ENCODE peak calls at places on chromosomes 13 and 19, in nine cellular contexts. L is activated CD4-positive, alpha-beta T cell treated with anti-CD3 and anti-CD28 coated beads, Interleukin-2, amount 50 U/mL, for 48 hours; Z is GDM1; S is activated CD8-positive, alpha-beta memory T cell treated with anti-CD3 and anti-CD28 coated beads for 24 hours; C is H54; I is iPS-NIHi11; O is mesenchymal stem cell; D is globus pallidus; U is HEK293T. A is an unnamed sample.

GRCh38 chr13:94559201-94559795 is 36.7 kb downstream of the TGDS start:
- DNase-seq in L (no peak), Z (no peak), S (no peak), C (no peak), I (no peak), O (no peak), D (no peak), U (no peak), A (no peak)

GRCh38 chr19:43446746-43447489 is 18.5 kb downstream of the LYPD3 start:
- DNase-seq in L (peak), Z (peak), S (peak), C (peak), I (peak), O (peak), D (peak), U (peak), A (peak)

GRCh38 chr13:30193279-30194234 is 113.8 kb downstream of the KATNAL1 start:
- DNase-seq in L (no peak), Z (no peak), S (no peak), C (no peak), I (no peak), O (no peak), D (no peak), U (no peak), A (no peak)

GRCh38 chr19:14072535-14073231 is at the start of gene MISP3:
- DNase-seq in L (peak), Z (no peak), S (peak), C (no peak), I (peak), O (peak), D (no peak), U (no peak), A (no peak)

GRCh38 chr19:55487884-55488687 is at the start of gene SSC5D:
- DNase-seq in L (no peak), Z (peak), S (no peak), C (peak), I (peak), O (no peak), D (no peak), U (no peak), A (peak)

GRCh38 chr13:109595466-109595865 is 190.9 kb downstream of the IRS2 start:
- DNase-seq in L (no peak), Z (no peak), S (no peak), C (no peak), I (no peak), O (no peak), D (no peak), U (no peak), A (no peak)

GRCh38 chr13:107835339-107836018 is 379.9 kb downstream of the LIG4 start:
- DNase-seq in L (no peak), Z (no peak), S (no peak), C (peak), I (no peak), O (peak), D (no peak), U (no peak), A (peak)

GRCh38 chr19:11166281-11167142 is 10.9 kb upstream of the SPC24 start:
- DNase-seq in L (no peak), Z (no peak), S (no peak), C (no peak), I (no peak), O (no peak), D (no peak), U (no peak), A (no peak)

GRCh38 chr19:19777692-19778091 is 43.9 kb downstream of the ZNF506 start:
- DNase-seq in L (no peak), Z (no peak), S (no peak), C (no peak), I (no peak), O (no peak), D (no peak), U (no peak), A (no peak)

GRCh38 chr13:73757471-73758233 is 376.6 kb downstream of the KLF12 start:
- DNase-seq in L (no peak), Z (no peak), S (no peak), C (no peak), I (no peak), O (peak), D (no peak), U (no peak), A (no peak)

GRCh38 chr13:38072696-38073095 is 203.1 kb upstream of the TRPC4 start:
- DNase-seq in L (no peak), Z (no peak), S (no peak), C (no peak), I (no peak), O (no peak), D (no peak), U (no peak), A (no peak)

GRCh38 chr13:109785892-109786450 is 412 bp downstream of the IRS2 start:
- DNase-seq in L (no peak), Z (no peak), S (no peak), C (peak), I (peak), O (no peak), D (no peak), U (no peak), A (no peak)

GRCh38 chr19:40314646-40315045 is 29.5 kb upstream of the AKT2 start:
- DNase-seq in L (no peak), Z (no peak), S (no peak), C (no peak), I (no peak), O (no peak), D (no peak), U (no peak), A (no peak)

GRCh38 chr19:17671906-17672305 is 16.2 kb downstream of the UNC13A start:
- DNase-seq in L (peak), Z (no peak), S (no peak), C (no peak), I (peak), O (peak), D (no peak), U (peak), A (peak)

GRCh38 chr13:21557995-21558394 is 46.0 kb downstream of the MICU2 start:
- DNase-seq in L (no peak), Z (no peak), S (no peak), C (no peak), I (peak), O (no peak), D (no peak), U (peak), A (no peak)

GRCh38 chr19:13012690-13013608 is 17.7 kb downstream of the NFIX start:
- DNase-seq in L (peak), Z (no peak), S (peak), C (peak), I (no peak), O (peak), D (peak), U (no peak), A (peak)

GRCh38 chr19:12137541-12137940 is 2.6 kb downstream of the ZNF20 start:
- DNase-seq in L (peak), Z (peak), S (no peak), C (no peak), I (no peak), O (no peak), D (no peak), U (no peak), A (no peak)

GRCh38 chr19:5969476-5969875 is 8.5 kb downstream of the RANBP3 start:
- DNase-seq in L (no peak), Z (no peak), S (no peak), C (no peak), I (no peak), O (no peak), D (no peak), U (no peak), A (no peak)

GRCh38 chr19:17209126-17210036 is 5.8 kb upstream of the USE1 start:
- DNase-seq in L (peak), Z (peak), S (peak), C (peak), I (peak), O (peak), D (no peak), U (peak), A (no peak)

GRCh38 chr19:16371540-16371986 is 46.9 kb downstream of the KLF2 start:
- DNase-seq in L (peak), Z (no peak), S (peak), C (no peak), I (no peak), O (no peak), D (no peak), U (no peak), A (no peak)

GRCh38 chr13:103272770-103273169 is 206.6 kb upstream of the SLC10A2 start:
- DNase-seq in L (no peak), Z (no peak), S (no peak), C (no peak), I (no peak), O (no peak), D (no peak), U (no peak), A (no peak)

GRCh38 chr19:4660181-4660791 is 9.9 kb downstream of the MYDGF start:
- DNase-seq in L (no peak), Z (no peak), S (no peak), C (no peak), I (peak), O (peak), D (no peak), U (peak), A (peak)

GRCh38 chr13:24627090-24627714 is 53.0 kb upstream of the ATP12A start:
- DNase-seq in L (no peak), Z (no peak), S (no peak), C (no peak), I (peak), O (no peak), D (no peak), U (peak), A (no peak)

GRCh38 chr19:18173572-18174294 is at the start of gene IFI30:
- DNase-seq in L (peak), Z (peak), S (peak), C (peak), I (peak), O (peak), D (no peak), U (peak), A (peak)

GRCh38 chr13:38636756-38637155 is 50.1 kb upstream of the FREM2 start:
- DNase-seq in L (no peak), Z (no peak), S (no peak), C (no peak), I (peak), O (no peak), D (no peak), U (no peak), A (no peak)

GRCh38 chr19:51318687-51319675 is 7.5 kb downstream of the IGLON5 start:
- DNase-seq in L (no peak), Z (no peak), S (no peak), C (no peak), I (peak), O (no peak), D (no peak), U (no peak), A (no peak)

GRCh38 chr13:44573790-44574465 is 2.2 kb downstream of the TSC22D1 start:
- DNase-seq in L (no peak), Z (peak), S (no peak), C (peak), I (peak), O (peak), D (peak), U (peak), A (peak)

GRCh38 chr13:32734511-32734910 is 148.3 kb downstream of the PDS5B start:
- DNase-seq in L (peak), Z (no peak), S (no peak), C (peak), I (no peak), O (no peak), D (no peak), U (peak), A (no peak)

GRCh38 chr19:1252221-1252817 is 3.9 kb downstream of the MIDN start:
- DNase-seq in L (peak), Z (peak), S (peak), C (peak), I (no peak), O (peak), D (peak), U (no peak), A (peak)